ENCODE peak calls at places on chromosomes 6 and 20, in seven cellular contexts. One of them, this sample, is unnamed.
A peak's percentile ranks its signal among the peaks of the same experiment; 100 is the strongest.

GRCh38 chr6:73088138-73088813 is 137.0 kb downstream of the KHDC1L start:
- DNase-seq in substantia nigra: no peak
- DNase-seq in GM12892: no peak
- DNase-seq in activated CD8-positive, alpha-beta T cell treated with anti-CD3 and anti-CD28 coated beads for 36 hours: no peak
- DNase-seq in effector CD4-positive, alpha-beta T cell: no peak
- DNase-seq in fibroblast of lung: no peak
- DNase-seq in SHP77: no peak
- DNase-seq in this sample: no peak

GRCh38 chr6:90388395-90388794 is 91.8 kb upstream of the BACH2 start:
- DNase-seq in activated CD8-positive, alpha-beta T cell treated with anti-CD3 and anti-CD28 coated beads for 36 hours: peak; percentile 39
- DNase-seq in substantia nigra: no peak
- DNase-seq in effector CD4-positive, alpha-beta T cell: no peak
- DNase-seq in SHP77: no peak
- DNase-seq in GM12892: no peak
- DNase-seq in fibroblast of lung: no peak
- DNase-seq in this sample: no peak

GRCh38 chr6:113181164-113181563 is 676.0 kb upstream of the MARCKS start:
- DNase-seq in SHP77: no peak
- DNase-seq in substantia nigra: no peak
- DNase-seq in effector CD4-positive, alpha-beta T cell: no peak
- DNase-seq in GM12892: no peak
- DNase-seq in fibroblast of lung: no peak
- DNase-seq in activated CD8-positive, alpha-beta T cell treated with anti-CD3 and anti-CD28 coated beads for 36 hours: no peak
- DNase-seq in this sample: no peak

GRCh38 chr6:40349092-40349491 is 238.1 kb downstream of the LRFN2 start:
- DNase-seq in effector CD4-positive, alpha-beta T cell: no peak
- DNase-seq in substantia nigra: peak; percentile 55
- DNase-seq in activated CD8-positive, alpha-beta T cell treated with anti-CD3 and anti-CD28 coated beads for 36 hours: no peak
- DNase-seq in SHP77: no peak
- DNase-seq in fibroblast of lung: no peak
- DNase-seq in GM12892: no peak
- DNase-seq in this sample: no peak

GRCh38 chr6:158419339-158419909 is 107.2 kb downstream of the TULP4 start:
- DNase-seq in activated CD8-positive, alpha-beta T cell treated with anti-CD3 and anti-CD28 coated beads for 36 hours: no peak
- DNase-seq in substantia nigra: no peak
- DNase-seq in SHP77: no peak
- DNase-seq in fibroblast of lung: no peak
- DNase-seq in GM12892: no peak
- DNase-seq in effector CD4-positive, alpha-beta T cell: no peak
- DNase-seq in this sample: no peak

GRCh38 chr20:49790077-49790798 is 22.4 kb upstream of the SLC9A8 start:
- DNase-seq in GM12892: no peak
- DNase-seq in activated CD8-positive, alpha-beta T cell treated with anti-CD3 and anti-CD28 coated beads for 36 hours: no peak
- DNase-seq in effector CD4-positive, alpha-beta T cell: no peak
- DNase-seq in substantia nigra: no peak
- DNase-seq in fibroblast of lung: peak; percentile 57
- DNase-seq in SHP77: no peak
- DNase-seq in this sample: no peak

GRCh38 chr6:23349521-23350147 is 776.4 kb upstream of the NRSN1 start:
- DNase-seq in activated CD8-positive, alpha-beta T cell treated with anti-CD3 and anti-CD28 coated beads for 36 hours: no peak
- DNase-seq in SHP77: peak; percentile 20
- DNase-seq in substantia nigra: no peak
- DNase-seq in effector CD4-positive, alpha-beta T cell: no peak
- DNase-seq in fibroblast of lung: peak; percentile 77
- DNase-seq in GM12892: no peak
- DNase-seq in this sample: peak; percentile 89

GRCh38 chr6:17998442-17998841 is 11.0 kb upstream of the KIF13A start:
- DNase-seq in activated CD8-positive, alpha-beta T cell treated with anti-CD3 and anti-CD28 coated beads for 36 hours: no peak
- DNase-seq in effector CD4-positive, alpha-beta T cell: no peak
- DNase-seq in fibroblast of lung: no peak
- DNase-seq in substantia nigra: no peak
- DNase-seq in SHP77: no peak
- DNase-seq in GM12892: no peak
- DNase-seq in this sample: no peak

GRCh38 chr6:113359155-113360140 is 497.7 kb upstream of the MARCKS start:
- DNase-seq in substantia nigra: no peak
- DNase-seq in effector CD4-positive, alpha-beta T cell: no peak
- DNase-seq in SHP77: peak; percentile 29
- DNase-seq in activated CD8-positive, alpha-beta T cell treated with anti-CD3 and anti-CD28 coated beads for 36 hours: no peak
- DNase-seq in fibroblast of lung: no peak
- DNase-seq in GM12892: no peak
- DNase-seq in this sample: peak; percentile 27

GRCh38 chr6:157045831-157046454 is 268.8 kb downstream of the ARID1B start:
- DNase-seq in SHP77: peak; percentile 44
- DNase-seq in substantia nigra: no peak
- DNase-seq in fibroblast of lung: peak; percentile 77
- DNase-seq in effector CD4-positive, alpha-beta T cell: no peak
- DNase-seq in GM12892: no peak
- DNase-seq in activated CD8-positive, alpha-beta T cell treated with anti-CD3 and anti-CD28 coated beads for 36 hours: no peak
- DNase-seq in this sample: peak; percentile 16

GRCh38 chr6:163193326-163193725 is 221.2 kb upstream of the QKI start:
- DNase-seq in GM12892: no peak
- DNase-seq in fibroblast of lung: no peak
- DNase-seq in effector CD4-positive, alpha-beta T cell: no peak
- DNase-seq in activated CD8-positive, alpha-beta T cell treated with anti-CD3 and anti-CD28 coated beads for 36 hours: no peak
- DNase-seq in SHP77: no peak
- DNase-seq in substantia nigra: no peak
- DNase-seq in this sample: no peak

GRCh38 chr6:56381852-56382251 is 134.5 kb upstream of the COL21A1 start:
- DNase-seq in SHP77: peak; percentile 55
- DNase-seq in effector CD4-positive, alpha-beta T cell: no peak
- DNase-seq in fibroblast of lung: peak; percentile 52
- DNase-seq in substantia nigra: no peak
- DNase-seq in GM12892: no peak
- DNase-seq in activated CD8-positive, alpha-beta T cell treated with anti-CD3 and anti-CD28 coated beads for 36 hours: no peak
- DNase-seq in this sample: no peak

GRCh38 chr20:54726687-54727086 is 251.3 kb downstream of the DOK5 start:
- DNase-seq in fibroblast of lung: peak; percentile 3
- DNase-seq in GM12892: no peak
- DNase-seq in SHP77: no peak
- DNase-seq in effector CD4-positive, alpha-beta T cell: no peak
- DNase-seq in activated CD8-positive, alpha-beta T cell treated with anti-CD3 and anti-CD28 coated beads for 36 hours: peak; percentile 6
- DNase-seq in substantia nigra: no peak
- DNase-seq in this sample: no peak

GRCh38 chr6:27144740-27145079 is 102.8 kb upstream of the PRSS16 start:
- DNase-seq in SHP77: no peak
- DNase-seq in effector CD4-positive, alpha-beta T cell: no peak
- DNase-seq in substantia nigra: no peak
- DNase-seq in fibroblast of lung: no peak
- DNase-seq in GM12892: no peak
- DNase-seq in activated CD8-positive, alpha-beta T cell treated with anti-CD3 and anti-CD28 coated beads for 36 hours: peak; percentile 20
- DNase-seq in this sample: peak; percentile 35

GRCh38 chr6:145319605-145320004 is 415.7 kb downstream of the EPM2A start:
- DNase-seq in GM12892: no peak
- DNase-seq in effector CD4-positive, alpha-beta T cell: no peak
- DNase-seq in SHP77: no peak
- DNase-seq in activated CD8-positive, alpha-beta T cell treated with anti-CD3 and anti-CD28 coated beads for 36 hours: no peak
- DNase-seq in fibroblast of lung: no peak
- DNase-seq in substantia nigra: no peak
- DNase-seq in this sample: no peak

This sample was measured in NCI-H748 treated with DMSO at 0.1 percent for 48 hours.